ENCODE peak calls at places on chromosomes 1 and 21, in seven cellular contexts. One of them, this sample, is unnamed.

GRCh38 chr1:210233495-210234253 is 1.1 kb downstream of the SERTAD4 start:
- DNase-seq in A673: peak; percentile 55
- DNase-seq in OCI-LY7: no peak
- DNase-seq in heart right ventricle: peak; percentile 52
- DNase-seq in thyroid gland: peak; percentile 55
- DNase-seq in PC-9: peak; percentile 86
- DNase-seq in upper lobe of right lung: peak; percentile 83
- DNase-seq in this sample: peak; percentile 37

GRCh38 chr1:84365225-84366221 is 32.8 kb upstream of the DNASE2B start:
- DNase-seq in upper lobe of right lung: no peak
- DNase-seq in PC-9: peak; percentile 58
- DNase-seq in heart right ventricle: no peak
- DNase-seq in OCI-LY7: peak; percentile 15
- DNase-seq in A673: peak; percentile 85
- DNase-seq in thyroid gland: no peak
- DNase-seq in this sample: no peak

GRCh38 chr21:45015469-45015860 is 58.9 kb upstream of the ADARB1 start:
- DNase-seq in PC-9: no peak
- DNase-seq in OCI-LY7: no peak
- DNase-seq in thyroid gland: peak; percentile 0
- DNase-seq in upper lobe of right lung: peak; percentile 37
- DNase-seq in heart right ventricle: peak; percentile 4
- DNase-seq in A673: no peak
- DNase-seq in this sample: peak; percentile 8

GRCh38 chr1:39676951-39677350 is 5.0 kb upstream of the NT5C1A start:
- DNase-seq in thyroid gland: peak; percentile 86
- DNase-seq in upper lobe of right lung: peak; percentile 70
- DNase-seq in OCI-LY7: no peak
- DNase-seq in A673: no peak
- DNase-seq in heart right ventricle: no peak
- DNase-seq in PC-9: peak; percentile 49
- DNase-seq in this sample: no peak

GRCh38 chr1:193654951-193655705 is 468.7 kb upstream of the B3GALT2 start:
- DNase-seq in heart right ventricle: peak; percentile 48
- DNase-seq in thyroid gland: peak; percentile 67
- DNase-seq in PC-9: no peak
- DNase-seq in A673: peak; percentile 2
- DNase-seq in OCI-LY7: no peak
- DNase-seq in upper lobe of right lung: no peak
- DNase-seq in this sample: no peak

GRCh38 chr1:7827134-7827955 is 25.5 kb downstream of the UTS2 start:
- DNase-seq in thyroid gland: peak; percentile 3
- DNase-seq in OCI-LY7: peak; percentile 59
- DNase-seq in heart right ventricle: no peak
- DNase-seq in A673: no peak
- DNase-seq in upper lobe of right lung: no peak
- DNase-seq in PC-9: no peak
- DNase-seq in this sample: no peak

GRCh38 chr1:3702990-3703728 is 49.1 kb upstream of the CCDC27 start:
- DNase-seq in PC-9: no peak
- DNase-seq in upper lobe of right lung: no peak
- DNase-seq in OCI-LY7: no peak
- DNase-seq in heart right ventricle: no peak
- DNase-seq in A673: no peak
- DNase-seq in thyroid gland: no peak
- DNase-seq in this sample: no peak

GRCh38 chr1:203304391-203304918 is 864 bp upstream of the BTG2 start:
- DNase-seq in A673: no peak
- DNase-seq in heart right ventricle: no peak
- DNase-seq in upper lobe of right lung: peak; percentile 56
- DNase-seq in PC-9: no peak
- DNase-seq in OCI-LY7: no peak
- DNase-seq in thyroid gland: no peak
- DNase-seq in this sample: no peak

GRCh38 chr1:204607910-204608309 is 77.6 kb downstream of the LRRN2 start:
- DNase-seq in upper lobe of right lung: no peak
- DNase-seq in thyroid gland: no peak
- DNase-seq in heart right ventricle: no peak
- DNase-seq in PC-9: no peak
- DNase-seq in OCI-LY7: no peak
- DNase-seq in A673: no peak
- DNase-seq in this sample: no peak

GRCh38 chr1:198253668-198254067 is 96.9 kb downstream of the NEK7 start:
- DNase-seq in PC-9: no peak
- DNase-seq in thyroid gland: no peak
- DNase-seq in A673: no peak
- DNase-seq in heart right ventricle: no peak
- DNase-seq in upper lobe of right lung: no peak
- DNase-seq in OCI-LY7: peak; percentile 47
- DNase-seq in this sample: peak; percentile 14

GRCh38 chr21:44443891-44444285 is 11.4 kb upstream of the LRRC3 start:
- DNase-seq in upper lobe of right lung: peak; percentile 46
- DNase-seq in heart right ventricle: peak; percentile 3
- DNase-seq in PC-9: no peak
- DNase-seq in A673: no peak
- DNase-seq in thyroid gland: no peak
- DNase-seq in OCI-LY7: no peak
- DNase-seq in this sample: peak; percentile 4

GRCh38 chr1:171742577-171742922 is 685 bp upstream of the VAMP4 start:
- DNase-seq in PC-9: no peak
- DNase-seq in thyroid gland: peak; percentile 53
- DNase-seq in upper lobe of right lung: peak; percentile 67
- DNase-seq in OCI-LY7: no peak
- DNase-seq in A673: peak; percentile 43
- DNase-seq in heart right ventricle: peak; percentile 31
- DNase-seq in this sample: peak; percentile 20

GRCh38 chr1:21852282-21853129 is 40.4 kb downstream of the LDLRAD2 start:
- DNase-seq in upper lobe of right lung: no peak
- DNase-seq in OCI-LY7: peak; percentile 63
- DNase-seq in heart right ventricle: no peak
- DNase-seq in A673: no peak
- DNase-seq in thyroid gland: no peak
- DNase-seq in PC-9: no peak
- DNase-seq in this sample: no peak

GRCh38 chr1:244112646-244113045 is 61.6 kb downstream of the ZBTB18 start:
- DNase-seq in heart right ventricle: no peak
- DNase-seq in PC-9: no peak
- DNase-seq in thyroid gland: no peak
- DNase-seq in upper lobe of right lung: no peak
- DNase-seq in A673: no peak
- DNase-seq in OCI-LY7: no peak
- DNase-seq in this sample: no peak

GRCh38 chr1:160540859-160541233 is 17.8 kb upstream of the SLAMF6 start:
- DNase-seq in heart right ventricle: no peak
- DNase-seq in PC-9: no peak
- DNase-seq in thyroid gland: no peak
- DNase-seq in upper lobe of right lung: no peak
- DNase-seq in OCI-LY7: no peak
- DNase-seq in A673: no peak
- DNase-seq in this sample: no peak
- H3K27ac ChIP-seq in heart right ventricle: no peak overlapping the region
- H3K27ac ChIP-seq in PC-9: no peak overlapping the region
- H3K27ac ChIP-seq in thyroid gland: no peak overlapping the region
- H3K27ac ChIP-seq in upper lobe of right lung: peak overlapping the region; percentile 26
- H3K27ac ChIP-seq in OCI-LY7: peak overlapping the region; percentile 85
- H3K27ac ChIP-seq in A673: no peak overlapping the region
- H3K27ac ChIP-seq in this sample: no peak overlapping the region

GRCh38 chr1:36137226-36137625 is 12.1 kb downstream of the TRAPPC3 start:
- DNase-seq in upper lobe of right lung: no peak
- DNase-seq in PC-9: no peak
- DNase-seq in thyroid gland: no peak
- DNase-seq in heart right ventricle: no peak
- DNase-seq in A673: no peak
- DNase-seq in OCI-LY7: no peak
- DNase-seq in this sample: no peak
- H3K27ac ChIP-seq in upper lobe of right lung: peak overlapping the region; percentile 47
- H3K27ac ChIP-seq in PC-9: no peak overlapping the region
- H3K27ac ChIP-seq in thyroid gland: peak overlapping the region; percentile 56
- H3K27ac ChIP-seq in heart right ventricle: peak overlapping the region; percentile 48
- H3K27ac ChIP-seq in A673: no peak overlapping the region
- H3K27ac ChIP-seq in OCI-LY7: no peak overlapping the region
- H3K27ac ChIP-seq in this sample: peak overlapping the region; percentile 72

GRCh38 chr1:1357871-1358432 is 403 bp downstream of the MXRA8 start:
- DNase-seq in PC-9: no peak
- DNase-seq in upper lobe of right lung: no peak
- DNase-seq in thyroid gland: no peak
- DNase-seq in OCI-LY7: no peak
- DNase-seq in heart right ventricle: no peak
- DNase-seq in A673: no peak
- DNase-seq in this sample: no peak

GRCh38 chr1:1358433-1359201 is at the start of gene MXRA8:
- DNase-seq in OCI-LY7: no peak
- DNase-seq in heart right ventricle: peak; percentile 80
- DNase-seq in upper lobe of right lung: peak; percentile 68
- DNase-seq in thyroid gland: peak; percentile 61
- DNase-seq in A673: no peak
- DNase-seq in PC-9: no peak
- DNase-seq in this sample: peak; percentile 80

GRCh38 chr1:1360511-1361169 is 2.3 kb upstream of the MXRA8 start:
- DNase-seq in thyroid gland: peak; percentile 47
- DNase-seq in OCI-LY7: no peak
- DNase-seq in PC-9: peak; percentile 91
- DNase-seq in upper lobe of right lung: peak; percentile 74
- DNase-seq in heart right ventricle: peak; percentile 68
- DNase-seq in A673: no peak
- DNase-seq in this sample: peak; percentile 65

GRCh38 chr1:1359668-1360468 is 1.5 kb upstream of the MXRA8 start:
- DNase-seq in heart right ventricle: peak; percentile 53
- DNase-seq in thyroid gland: peak; percentile 70
- DNase-seq in OCI-LY7: no peak
- DNase-seq in A673: no peak
- DNase-seq in PC-9: peak; percentile 46
- DNase-seq in upper lobe of right lung: peak; percentile 68
- DNase-seq in this sample: peak; percentile 60

GRCh38 chr1:1359316-1359667 is 937 bp upstream of the MXRA8 start:
- DNase-seq in OCI-LY7: no peak
- DNase-seq in A673: no peak
- DNase-seq in thyroid gland: peak; percentile 44
- DNase-seq in PC-9: no peak
- DNase-seq in upper lobe of right lung: no peak
- DNase-seq in heart right ventricle: peak; percentile 32
- DNase-seq in this sample: peak; percentile 35
- H3K27ac ChIP-seq in OCI-LY7: no peak overlapping the region
- H3K27ac ChIP-seq in A673: no peak overlapping the region
- H3K27ac ChIP-seq in thyroid gland: peak overlapping the region; percentile 49
- H3K27ac ChIP-seq in PC-9: no peak overlapping the region
- H3K27ac ChIP-seq in upper lobe of right lung: peak overlapping the region; percentile 81
- H3K27ac ChIP-seq in heart right ventricle: peak overlapping the region; percentile 84
- H3K27ac ChIP-seq in this sample: peak overlapping the region; percentile 84

DNA sequence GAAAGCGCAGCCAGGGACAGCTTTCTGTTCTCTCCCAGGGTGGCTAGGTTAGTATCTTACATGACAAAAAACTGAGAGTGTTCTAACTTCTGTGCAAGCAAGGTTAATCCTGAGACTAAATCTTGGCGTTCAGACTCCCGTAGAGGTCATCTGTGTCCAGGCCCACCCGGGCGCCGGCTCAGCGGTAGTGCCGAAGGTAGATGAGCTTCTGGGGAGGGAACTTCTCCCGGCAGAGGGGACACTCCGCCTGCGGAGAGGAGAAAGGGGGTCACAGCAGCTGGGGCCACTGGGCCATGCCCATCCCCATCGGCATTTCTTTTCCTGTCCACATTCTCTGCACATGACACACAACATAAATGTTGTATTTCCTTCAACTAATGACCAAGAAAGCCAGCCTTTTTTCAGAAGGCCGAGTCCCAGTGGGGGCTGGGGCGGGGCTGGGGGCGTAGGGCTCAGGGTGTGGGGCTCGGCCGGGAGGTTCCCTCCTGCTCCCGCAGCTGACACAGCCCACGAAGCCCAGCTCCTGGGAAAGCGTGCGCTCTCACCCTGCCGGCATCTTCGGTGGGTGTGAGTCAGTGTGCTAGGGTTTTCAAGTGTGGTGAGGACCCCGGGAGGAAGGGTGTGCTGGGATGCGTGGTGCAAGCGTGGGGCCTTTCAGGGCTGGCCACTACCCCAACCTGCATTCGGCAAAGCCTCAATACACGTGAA is 6.6 kb downstream of the PEX10 start:
- DNase-seq in A673: no peak
- DNase-seq in PC-9: no peak
- DNase-seq in upper lobe of right lung: no peak
- DNase-seq in thyroid gland: no peak
- DNase-seq in OCI-LY7: no peak
- DNase-seq in heart right ventricle: peak; percentile 9
- DNase-seq in this sample: no peak
- H3K27ac ChIP-seq in A673: no peak overlapping the region
- H3K27ac ChIP-seq in PC-9: no peak overlapping the region
- H3K27ac ChIP-seq in upper lobe of right lung: no peak overlapping the region
- H3K27ac ChIP-seq in thyroid gland: no peak overlapping the region
- H3K27ac ChIP-seq in OCI-LY7: no peak overlapping the region
- H3K27ac ChIP-seq in heart right ventricle: no peak overlapping the region
- H3K27ac ChIP-seq in this sample: no peak overlapping the region

DNA sequence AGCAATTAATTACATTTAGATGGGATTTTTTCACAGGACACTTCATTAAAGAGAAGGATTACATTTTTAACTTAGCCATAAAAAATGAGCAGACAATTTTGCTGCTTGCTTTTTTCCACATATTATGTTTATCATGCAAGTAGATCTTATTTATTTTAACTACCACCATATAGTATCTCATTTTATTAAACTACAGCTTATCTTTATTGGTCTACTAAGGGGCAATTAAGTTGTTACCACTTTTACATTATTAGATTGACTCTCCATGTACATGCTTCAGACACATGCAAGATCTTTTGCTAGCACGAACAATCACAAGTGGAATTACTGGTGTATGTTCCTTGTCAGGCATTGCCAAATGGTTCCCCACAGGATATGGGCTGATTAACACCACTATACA is 99.8 kb upstream of the NFIA start:
- DNase-seq in heart right ventricle: no peak
- DNase-seq in OCI-LY7: no peak
- DNase-seq in upper lobe of right lung: no peak
- DNase-seq in PC-9: no peak
- DNase-seq in thyroid gland: no peak
- DNase-seq in A673: no peak
- DNase-seq in this sample: no peak
- H3K27ac ChIP-seq in heart right ventricle: peak overlapping the region; percentile 80
- H3K27ac ChIP-seq in OCI-LY7: no peak overlapping the region
- H3K27ac ChIP-seq in upper lobe of right lung: no peak overlapping the region
- H3K27ac ChIP-seq in PC-9: no peak overlapping the region
- H3K27ac ChIP-seq in thyroid gland: no peak overlapping the region
- H3K27ac ChIP-seq in A673: no peak overlapping the region
- H3K27ac ChIP-seq in this sample: peak overlapping the region; percentile 80

GRCh38 chr1:183920651-183921050 is 115.7 kb downstream of the RGL1 start:
- DNase-seq in upper lobe of right lung: no peak
- DNase-seq in PC-9: no peak
- DNase-seq in thyroid gland: no peak
- DNase-seq in A673: no peak
- DNase-seq in OCI-LY7: no peak
- DNase-seq in heart right ventricle: no peak
- DNase-seq in this sample: no peak
- H3K27ac ChIP-seq in upper lobe of right lung: no peak overlapping the region
- H3K27ac ChIP-seq in PC-9: no peak overlapping the region
- H3K27ac ChIP-seq in thyroid gland: no peak overlapping the region
- H3K27ac ChIP-seq in A673: peak overlapping the region; percentile 25
- H3K27ac ChIP-seq in OCI-LY7: no peak overlapping the region
- H3K27ac ChIP-seq in heart right ventricle: no peak overlapping the region
- H3K27ac ChIP-seq in this sample: no peak overlapping the region